ENCODE peak calls at places on chromosomes 6 and 20, in ten cellular contexts. B is HepG2, U is heart left ventricle, Z is lower lobe of right lung, Y is Calu3, T is GM06990, W is choroid plexus epithelial cell, E is GM12865, A is thoracic aorta, X is Panc1. S is an unnamed sample.

GRCh38 chr20:61609461-61609860 is 357.4 kb downstream of the CDH4 start:
- DNase-seq in B (no peak), U (peak), Z (peak), Y (no peak), T (no peak), W (no peak), E (no peak), A (no peak), X (no peak), S (no peak)

GRCh38 chr6:79570802-79571367 is 33.7 kb upstream of the LCA5 start:
- DNase-seq in B (peak), U (no peak), Z (no peak), Y (no peak), T (peak), W (peak), E (peak), A (no peak), X (no peak), S (peak)

GRCh38 chr6:31175961-31176360 is 5.5 kb upstream of the POU5F1 start:
- DNase-seq in B (no peak), U (no peak), Z (no peak), Y (no peak), T (no peak), W (no peak), E (no peak), A (no peak), X (no peak), S (no peak)

GRCh38 chr6:139029470-139030210 is 1.1 kb downstream of the ABRACL start:
- DNase-seq in B (no peak), U (peak), Z (peak), Y (peak), T (no peak), W (peak), E (peak), A (no peak), X (no peak), S (no peak)

GRCh38 chr6:170250981-170251775 is 39.7 kb downstream of the DLL1 start:
- DNase-seq in B (no peak), U (no peak), Z (no peak), Y (no peak), T (no peak), W (no peak), E (no peak), A (no peak), X (no peak), S (no peak)

GRCh38 chr6:90765895-90766294 is 179.0 kb upstream of the MAP3K7 start:
- DNase-seq in B (no peak), U (no peak), Z (no peak), Y (no peak), T (no peak), W (no peak), E (no peak), A (no peak), X (no peak), S (no peak)

GRCh38 chr6:116941727-116942126 is 64.7 kb downstream of the RFX6 start:
- DNase-seq in B (no peak), U (no peak), Z (no peak), Y (no peak), T (no peak), W (no peak), E (no peak), A (no peak), X (no peak), S (no peak)

GRCh38 chr6:89951574-89952360 is 57.5 kb downstream of the GJA10 start:
- DNase-seq in B (peak), U (peak), Z (no peak), Y (no peak), T (no peak), W (peak), E (no peak), A (no peak), X (no peak), S (no peak)

GRCh38 chr6:38720295-38720694 is 5.2 kb downstream of the DNAH8 start:
- DNase-seq in B (peak), U (no peak), Z (no peak), Y (peak), T (no peak), W (peak), E (no peak), A (no peak), X (no peak), S (no peak)

GRCh38 chr20:6635034-6635736 is 132.3 kb upstream of the BMP2 start:
- DNase-seq in B (no peak), U (no peak), Z (no peak), Y (no peak), T (no peak), W (peak), E (peak), A (no peak), X (no peak), S (no peak)

GRCh38 chr6:170022827-170023619 is 267.9 kb downstream of the DLL1 start:
- DNase-seq in B (no peak), U (peak), Z (no peak), Y (no peak), T (no peak), W (no peak), E (no peak), A (no peak), X (no peak), S (no peak)

GRCh38 chr20:46350986-46351267 is 42.6 kb upstream of the CDH22 start:
- DNase-seq in B (no peak), U (no peak), Z (no peak), Y (no peak), T (no peak), W (no peak), E (no peak), A (no peak), X (no peak), S (no peak)

GRCh38 chr20:7586481-7586880 is 353.8 kb downstream of the HAO1 start:
- DNase-seq in B (no peak), U (no peak), Z (no peak), Y (no peak), T (no peak), W (no peak), E (no peak), A (no peak), X (no peak), S (no peak)

GRCh38 chr6:72620866-72621242 is 1.0 kb upstream of the KCNQ5 start:
- DNase-seq in B (no peak), U (no peak), Z (no peak), Y (no peak), T (no peak), W (no peak), E (no peak), A (no peak), X (no peak), S (no peak)

GRCh38 chr6:150840185-150840584 is 25.3 kb upstream of the MTHFD1L start:
- DNase-seq in B (no peak), U (no peak), Z (no peak), Y (no peak), T (no peak), W (no peak), E (no peak), A (no peak), X (no peak), S (no peak)

GRCh38 chr6:105757512-105758200 is 328.5 kb upstream of the PRDM1 start:
- DNase-seq in B (peak), U (no peak), Z (no peak), Y (no peak), T (peak), W (no peak), E (peak), A (no peak), X (no peak), S (no peak)

GRCh38 chr6:20564269-20564668 is 30.0 kb downstream of the CDKAL1 start:
- DNase-seq in B (no peak), U (no peak), Z (no peak), Y (no peak), T (no peak), W (peak), E (peak), A (no peak), X (no peak), S (no peak)

GRCh38 chr6:118207947-118208346 is 300.9 kb downstream of the SLC35F1 start:
- DNase-seq in B (no peak), U (no peak), Z (no peak), Y (no peak), T (no peak), W (no peak), E (no peak), A (no peak), X (no peak), S (no peak)

GRCh38 chr20:13865825-13866351 is 81.1 kb downstream of the NDUFAF5 start:
- DNase-seq in B (no peak), U (no peak), Z (no peak), Y (no peak), T (no peak), W (no peak), E (no peak), A (no peak), X (no peak), S (no peak)

GRCh38 chr6:35522660-35523658 is 10.3 kb upstream of the TULP1 start:
- DNase-seq in B (peak), U (peak), Z (peak), Y (peak), T (peak), W (peak), E (peak), A (peak), X (peak), S (peak)

GRCh38 chr20:25275813-25276532 is 28.1 kb downstream of the PYGB start:
- DNase-seq in B (no peak), U (peak), Z (peak), Y (no peak), T (no peak), W (no peak), E (no peak), A (no peak), X (no peak), S (no peak)

GRCh38 chr6:148166339-148166949 is 176.2 kb upstream of the SASH1 start:
- DNase-seq in B (peak), U (no peak), Z (no peak), Y (no peak), T (no peak), W (peak), E (peak), A (no peak), X (no peak), S (peak)

GRCh38 chr20:53865905-53866786 is 204.2 kb downstream of the BCAS1 start:
- DNase-seq in B (peak), U (no peak), Z (no peak), Y (peak), T (no peak), W (peak), E (peak), A (no peak), X (no peak), S (peak)

GRCh38 chr6:128519132-128519930 is 1.1 kb downstream of the PTPRK start:
- DNase-seq in B (peak), U (peak), Z (peak), Y (peak), T (peak), W (peak), E (peak), A (no peak), X (no peak), S (no peak)
- TF ChIP-seq CTCF in B (peak), U (peak), Z (no peak), Y (no peak), T (no peak), W (peak), E (no peak), A (peak), X (peak), S (no peak)

GRCh38 chr6:624979-625378 is 31.9 kb downstream of the HUS1B start:
- DNase-seq in B (no peak), U (no peak), Z (no peak), Y (no peak), T (no peak), W (peak), E (no peak), A (no peak), X (no peak), S (peak)
- TF ChIP-seq CTCF in B (no peak), U (peak), Z (peak), Y (no peak), T (no peak), W (peak), E (no peak), A (no peak), X (peak), S (peak)

GRCh38 chr6:166443166-166443565 is 60.4 kb upstream of the MPC1 start:
- DNase-seq in B (no peak), U (no peak), Z (no peak), Y (no peak), T (no peak), W (no peak), E (no peak), A (no peak), X (no peak), S (no peak)
- TF ChIP-seq CTCF in B (no peak), U (no peak), Z (no peak), Y (no peak), T (peak), W (peak), E (peak), A (no peak), X (no peak), S (no peak)

GRCh38 chr20:57526067-57526884 is 1.3 kb upstream of the CTCFL start:
- DNase-seq in B (peak), U (no peak), Z (no peak), Y (peak), T (no peak), W (no peak), E (peak), A (no peak), X (no peak), S (no peak)
- TF ChIP-seq CTCF in B (peak), U (no peak), Z (no peak), Y (peak), T (peak), W (no peak), E (no peak), A (no peak), X (peak), S (no peak)

GRCh38 chr6:44315506-44315905 is 2.4 kb upstream of the AARS2 start:
- DNase-seq in B (no peak), U (no peak), Z (no peak), Y (no peak), T (no peak), W (no peak), E (no peak), A (no peak), X (no peak), S (no peak)
- TF ChIP-seq CTCF in B (no peak), U (no peak), Z (no peak), Y (no peak), T (no peak), W (no peak), E (no peak), A (no peak), X (no peak), S (no peak)

DNA sequence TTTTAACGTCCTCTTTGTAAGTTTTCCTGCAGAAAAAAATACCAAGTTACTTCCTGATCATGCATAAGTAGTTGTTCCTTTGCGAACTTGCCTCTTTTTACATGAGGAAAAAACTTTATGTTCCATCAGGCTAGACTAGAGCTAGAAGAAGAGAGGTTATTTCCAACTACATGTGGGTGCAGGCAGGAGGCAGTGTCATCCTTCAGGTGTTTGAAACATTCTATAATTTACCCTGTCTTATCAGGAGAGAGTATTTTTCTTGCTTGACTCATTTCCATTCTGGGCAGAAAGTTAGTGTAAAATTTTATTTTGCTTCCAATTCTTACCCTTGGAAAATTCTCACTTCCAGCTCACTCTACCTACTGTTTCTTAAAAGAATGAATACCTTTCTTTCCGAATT is 28.5 kb upstream of the EPHA7 start:
- DNase-seq in B (no peak), U (no peak), Z (no peak), Y (no peak), T (no peak), W (peak), E (no peak), A (no peak), X (no peak), S (no peak)
- TF ChIP-seq CTCF in B (no peak), U (no peak), Z (no peak), Y (no peak), T (no peak), W (peak), E (no peak), A (no peak), X (peak), S (no peak)

GRCh38 chr20:49936153-49937022 is at the start of gene RNF114:
- DNase-seq in B (peak), U (peak), Z (peak), Y (peak), T (peak), W (peak), E (peak), A (peak), X (no peak), S (peak)
- TF ChIP-seq CTCF in B (peak), U (peak), Z (peak), Y (no peak), T (no peak), W (no peak), E (no peak), A (no peak), X (no peak), S (no peak)